ENCODE peak calls at places on chromosomes 5 and 9, in four cellular contexts. C is pancreas, I is cardiac muscle cell, H is IMR-90. N is an unnamed sample.
A peak's percentile ranks its signal among the peaks of the same experiment; 100 is the strongest.

GRCh38 chr5:56735845-56736641 is 79.3 kb upstream of the MAP3K1 start:
- DNase-seq in H (no peak), C (no peak), I (no peak), N (no peak)

GRCh38 chr5:54679686-54680085 is 162.1 kb downstream of the SNX18 start:
- DNase-seq in C (no peak), I (no peak), H (peak; percentile 65), N (no peak)

GRCh38 chr9:133782157-133783130 is 44.3 kb upstream of the SARDH start:
- DNase-seq in I (peak; percentile 78), C (peak; percentile 76), H (peak; percentile 62), N (no peak)

GRCh38 chr5:14440598-14441401 is 140.8 kb upstream of the OTULINL start:
- DNase-seq in I (peak; percentile 92), C (peak; percentile 55), H (peak; percentile 97), N (peak; percentile 99)

GRCh38 chr5:528625-529511 is 4.6 kb upstream of the SLC9A3 start:
- DNase-seq in I (no peak), C (no peak), H (no peak), N (no peak)

GRCh38 chr5:174532453-174533126 is 191.8 kb upstream of the MSX2 start:
- DNase-seq in I (peak; percentile 97), C (peak; percentile 76), H (peak; percentile 98), N (peak; percentile 65)

GRCh38 chr5:136040746-136041415 is 12.1 kb downstream of the TGFBI start:
- DNase-seq in I (no peak), C (no peak), H (no peak), N (no peak)

GRCh38 chr9:23769307-23769935 is 56.6 kb downstream of the ELAVL2 start:
- DNase-seq in H (peak; percentile 6), I (no peak), C (no peak), N (peak; percentile 83)

GRCh38 chr9:88814521-88815101 is 176.7 kb upstream of the S1PR3 start:
- DNase-seq in I (peak; percentile 40), C (no peak), H (peak; percentile 68), N (peak; percentile 77)

GRCh38 chr5:155689403-155689802 is 637.6 kb upstream of the SGCD start:
- DNase-seq in C (no peak), H (no peak), I (no peak), N (no peak)

GRCh38 chr9:134837529-134837928 is 43.1 kb upstream of the FCN2 start:
- DNase-seq in C (no peak), I (no peak), H (peak; percentile 25), N (no peak)

GRCh38 chr9:91101598-91102168 is 260.0 kb downstream of the AUH start:
- DNase-seq in H (no peak), I (no peak), C (no peak), N (no peak)

GRCh38 chr5:135662104-135662503 is 83.3 kb upstream of the CXCL14 start:
- DNase-seq in C (no peak), I (no peak), H (no peak), N (no peak)

GRCh38 chr5:123448017-123448617 is 24.9 kb upstream of the CEP120 start:
- DNase-seq in I (no peak), C (no peak), H (no peak), N (no peak)

GRCh38 chr5:147835386-147835798 is 3.9 kb upstream of the SPINK1 start:
- DNase-seq in H (no peak), C (no peak), I (no peak), N (no peak)

GRCh38 chr5:15105799-15106393 is 234.3 kb upstream of the ANKH start:
- DNase-seq in H (peak; percentile 54), I (peak; percentile 71), C (peak; percentile 30), N (no peak)

GRCh38 chr5:146758898-146759297 is 119.7 kb downstream of the PPP2R2B start:
- DNase-seq in C (no peak), I (peak; percentile 18), H (no peak), N (no peak)

GRCh38 chr9:94110821-94111252 is 26.6 kb downstream of the PTPDC1 start:
- DNase-seq in I (peak; percentile 85), H (peak; percentile 91), C (no peak), N (no peak)

GRCh38 chr5:38591450-38591849 is 35.0 kb upstream of the LIFR start:
- DNase-seq in I (no peak), H (peak; percentile 30), C (no peak), N (no peak)

GRCh38 chr5:134813407-134813806 is 32.4 kb upstream of the C5orf24 start:
- DNase-seq in I (no peak), C (no peak), H (no peak), N (no peak)

GRCh38 chr5:88674262-88675158 is 208.5 kb downstream of the MEF2C start:
- DNase-seq in I (peak; percentile 18), C (no peak), H (no peak), N (no peak)

GRCh38 chr9:108047264-108047663 is 557.7 kb upstream of the KLF4 start:
- DNase-seq in C (no peak), I (peak; percentile 47), H (peak; percentile 39), N (no peak)

GRCh38 chr5:29193972-29194371 is 1999.5 kb upstream of the CDH6 start:
- DNase-seq in C (no peak), I (no peak), H (no peak), N (no peak)

GRCh38 chr5:1652873-1653707 is 129.3 kb upstream of the LPCAT1 start:
- DNase-seq in H (no peak), C (no peak), I (peak; percentile 21), N (no peak)

GRCh38 chr5:151384106-151384505 is 36.7 kb upstream of the SLC36A2 start:
- DNase-seq in I (peak; percentile 41), C (no peak), H (peak; percentile 5), N (no peak)

GRCh38 chr5:13664377-13664776 is 280.1 kb downstream of the DNAH5 start:
- DNase-seq in I (peak; percentile 3), H (peak; percentile 100), C (no peak), N (peak; percentile 59)

GRCh38 chr5:78360674-78361225 is 333 bp downstream of the SCAMP1 start:
- DNase-seq in I (no peak), H (no peak), C (peak; percentile 66), N (no peak)

GRCh38 chr5:920321-920720 is 27.6 kb downstream of the TRIP13 start:
- DNase-seq in C (no peak), H (no peak), I (no peak), N (no peak)

GRCh38 chr9:15873573-15874177 is 320.8 kb downstream of the CCDC171 start:
- DNase-seq in H (peak; percentile 74), I (peak; percentile 82), C (no peak), N (no peak)

GRCh38 chr5:172872997-172873491 is 39.0 kb downstream of the ERGIC1 start:
- DNase-seq in C (peak; percentile 44), I (peak; percentile 71), H (peak; percentile 64), N (no peak)

GRCh38 chr9:694499-695154 is 146.9 kb upstream of the DMRT1 start:
- DNase-seq in H (peak; percentile 93), C (no peak), I (peak; percentile 73), N (no peak)

GRCh38 chr9:110455860-110456259 is 118.2 kb upstream of the TXNDC8 start:
- DNase-seq in H (no peak), C (no peak), I (no peak), N (no peak)

GRCh38 chr5:24364711-24365110 is 280.1 kb downstream of the CDH10 start:
- DNase-seq in H (no peak), C (no peak), I (no peak), N (no peak)

GRCh38 chr9:111928342-111928720 is 31.7 kb downstream of the UGCG start:
- DNase-seq in H (peak; percentile 61), C (no peak), I (no peak), N (no peak)

GRCh38 chr9:69009708-69010107 is 4.2 kb downstream of the PRKACG start:
- DNase-seq in H (no peak), I (no peak), C (no peak), N (no peak)
- H3K27me3 ChIP-seq in H (peaks cover 7% of the 10 kb centered on the region), I (no peaks in the 10 kb centered on the region), C (no peaks in the 10 kb centered on the region), N (no peaks in the 10 kb centered on the region)

GRCh38 chr5:8864053-8864452 is 681.8 kb downstream of the SEMA5A start:
- DNase-seq in H (peak; percentile 28), I (peak; percentile 35), C (no peak), N (no peak)
- TF ChIP-seq CTCF in H (peak; percentile 31), I (peak; percentile 43), C (no peak), N (peak; percentile 60)

GRCh38 chr5:105982526-105982925 is 1688.2 kb downstream of the EFNA5 start:
- DNase-seq in H (no peak), C (no peak), I (no peak), N (no peak)
- H3K4me3 ChIP-seq in H (no peak overlapping the region), C (no peak overlapping the region), I (no peak overlapping the region), N (no peak overlapping the region)

GRCh38 chr9:136133959-136134484 is 15.3 kb upstream of the TMEM250 start:
- DNase-seq in H (no peak), C (no peak), I (no peak), N (no peak)

GRCh38 chr9:136135326-136136126 is 16.9 kb upstream of the TMEM250 start:
- DNase-seq in H (no peak), I (no peak), C (no peak), N (no peak)

GRCh38 chr9:136136526-136136925 is 17.9 kb upstream of the TMEM250 start:
- DNase-seq in I (no peak), C (no peak), H (no peak), N (no peak)

GRCh38 chr9:136137321-136138054 is 18.8 kb upstream of the TMEM250 start:
- DNase-seq in I (no peak), H (no peak), C (peak; percentile 75), N (no peak)

GRCh38 chr9:136136127-136136445 is 17.4 kb upstream of the TMEM250 start:
- DNase-seq in H (no peak), I (no peak), C (no peak), N (no peak)
- H3K27me3 ChIP-seq in H (peaks cover 69% of the 10 kb centered on the region), I (peaks cover 36% of the 10 kb centered on the region), C (no peaks in the 10 kb centered on the region), N (peaks cover 38% of the 10 kb centered on the region)